ENCODE peak calls at places on chromosomes 2 and 18, in four cellular contexts. I is K562, O is HepG2, E is H1. Z is an unnamed sample.

GRCh38 chr2:190425221-190425866 is 17.2 kb downstream of the MFSD6 start:
- DNase-seq in I (no peak), O (no peak), E (no peak), Z (no peak)

GRCh38 chr2:230901006-230901405 is 24.0 kb downstream of the GPR55 start:
- DNase-seq in I (no peak), O (no peak), E (no peak), Z (no peak)

GRCh38 chr2:196925768-196926561 is 542 bp downstream of the PGAP1 start:
- DNase-seq in I (peak), O (peak), E (no peak), Z (no peak)

GRCh38 chr2:188693771-188694170 is 280.4 kb upstream of the COL3A1 start:
- DNase-seq in I (no peak), O (no peak), E (no peak), Z (no peak)

GRCh38 chr2:54773838-54774237 is 50.4 kb downstream of the EML6 start:
- DNase-seq in I (no peak), O (no peak), E (no peak), Z (no peak)

GRCh38 chr2:46009772-46010171 is 287.4 kb upstream of the EPAS1 start:
- DNase-seq in I (no peak), O (no peak), E (no peak), Z (no peak)

GRCh38 chr2:70941701-70942100 is 6.0 kb downstream of the ATP6V1B1 start:
- DNase-seq in I (no peak), O (no peak), E (no peak), Z (no peak)

GRCh38 chr2:72026819-72027425 is 120.7 kb downstream of the CYP26B1 start:
- DNase-seq in I (no peak), O (no peak), E (no peak), Z (no peak)

GRCh38 chr2:71215447-71215846 is 11.5 kb downstream of the PAIP2B start:
- DNase-seq in I (no peak), O (no peak), E (no peak), Z (no peak)

GRCh38 chr18:79599503-79599931 is 80.1 kb upstream of the CTDP1 start:
- DNase-seq in I (no peak), O (no peak), E (no peak), Z (no peak)

GRCh38 chr2:69438580-69438979 is 1.3 kb upstream of the NFU1 start:
- DNase-seq in I (no peak), O (no peak), E (no peak), Z (no peak)

GRCh38 chr2:42979416-42979869 is 187.1 kb upstream of the HAAO start:
- DNase-seq in I (no peak), O (peak), E (no peak), Z (no peak)

GRCh38 chr2:214378455-214379103 is 32.3 kb upstream of the VWC2L start:
- DNase-seq in I (no peak), O (no peak), E (no peak), Z (no peak)

GRCh38 chr2:9164112-9164608 is 42.5 kb upstream of the ASAP2 start:
- DNase-seq in I (no peak), O (no peak), E (no peak), Z (no peak)

GRCh38 chr2:232139786-232140562 is 178.5 kb downstream of the DIS3L2 start:
- DNase-seq in I (no peak), O (peak), E (no peak), Z (no peak)

GRCh38 chr2:127196998-127197397 is 23.1 kb downstream of the CYP27C1 start:
- DNase-seq in I (peak), O (peak), E (no peak), Z (peak)

GRCh38 chr2:20212459-20212870 is 12.5 kb downstream of the SDC1 start:
- DNase-seq in I (peak), O (no peak), E (no peak), Z (no peak)

GRCh38 chr18:46915800-46916550 is 1.3 kb downstream of the PIAS2 start:
- DNase-seq in I (peak), O (no peak), E (no peak), Z (no peak)

GRCh38 chr2:207227062-207227748 is 61.5 kb upstream of the KLF7 start:
- DNase-seq in I (no peak), O (no peak), E (peak), Z (no peak)

GRCh38 chr2:232506713-232507112 is 13.5 kb upstream of the PRSS56 start:
- DNase-seq in I (no peak), O (no peak), E (no peak), Z (no peak)

GRCh38 chr2:102317715-102318114 is 6.4 kb downstream of the IL1RL1 start:
- DNase-seq in I (no peak), O (no peak), E (no peak), Z (no peak)

GRCh38 chr2:148756292-148756975 is 111.9 kb downstream of the EPC2 start:
- DNase-seq in I (no peak), O (peak), E (no peak), Z (no peak)

GRCh38 chr2:215145611-215146010 is 7.2 kb upstream of the ABCA12 start:
- DNase-seq in I (no peak), O (no peak), E (no peak), Z (no peak)

GRCh38 chr2:177606636-177607035 is 214.1 kb downstream of the AGPS start:
- DNase-seq in I (no peak), O (no peak), E (no peak), Z (no peak)

GRCh38 chr2:169069341-169069740 is at the start of gene DHRS9:
- DNase-seq in I (no peak), O (no peak), E (no peak), Z (no peak)

GRCh38 chr2:3102915-3103569 is 274.6 kb downstream of the EIPR1 start:
- DNase-seq in I (no peak), O (no peak), E (no peak), Z (no peak)

GRCh38 chr2:142037051-142037450 is 93.8 kb downstream of the LRP1B start:
- DNase-seq in I (no peak), O (no peak), E (no peak), Z (no peak)

GRCh38 chr2:75728614-75729419 is 18.1 kb upstream of the GCFC2 start:
- DNase-seq in I (no peak), O (no peak), E (no peak), Z (no peak)

GRCh38 chr2:219500135-219500534 is 1.4 kb downstream of the GMPPA start:
- DNase-seq in I (no peak), O (peak), E (no peak), Z (no peak)

GRCh38 chr18:26301681-26302080 is 75.4 kb downstream of the TAF4B start:
- DNase-seq in I (no peak), O (no peak), E (no peak), Z (no peak)

GRCh38 chr2:172972005-172972619 is 103.5 kb upstream of the MAP3K20 start:
- DNase-seq in I (peak), O (peak), E (no peak), Z (no peak)

GRCh38 chr2:25669520-25669919 is 3.9 kb downstream of the DTNB start:
- DNase-seq in I (no peak), O (no peak), E (peak), Z (no peak)

GRCh38 chr18:56431551-56431950 is 206.8 kb downstream of the TXNL1 start:
- DNase-seq in I (no peak), O (no peak), E (no peak), Z (no peak)
- TF ChIP-seq SRF in I (no peak), O (no peak), E (no peak), Z (no peak)

GRCh38 chr2:796151-796955 is 119.1 kb upstream of the TMEM18 start:
- DNase-seq in I (no peak), O (no peak), E (no peak), Z (no peak)

GRCh38 chr2:792687-793086 is 115.5 kb upstream of the TMEM18 start:
- DNase-seq in I (no peak), O (no peak), E (no peak), Z (no peak)

GRCh38 chr2:795245-796041 is 118.2 kb upstream of the TMEM18 start:
- DNase-seq in I (no peak), O (no peak), E (no peak), Z (no peak)

GRCh38 chr2:793236-793635 is 116.0 kb upstream of the TMEM18 start:
- DNase-seq in I (no peak), O (no peak), E (no peak), Z (no peak)

GRCh38 chr2:794554-795244 is 117.5 kb upstream of the TMEM18 start:
- DNase-seq in I (no peak), O (no peak), E (no peak), Z (no peak)
- TF ChIP-seq BRCA1 in I (no peak), O (no peak), E (no peak), Z (no peak)

GRCh38 chr18:35438480-35439234 is 59.1 kb downstream of the INO80C start:
- DNase-seq in I (no peak), O (no peak), E (no peak), Z (no peak)
- TF ChIP-seq SRF in I (no peak), O (no peak), E (no peak), Z (no peak)

GRCh38 chr2:221415789-221416188 is 156.3 kb downstream of the EPHA4 start:
- DNase-seq in I (no peak), O (no peak), E (no peak), Z (no peak)
- TF ChIP-seq BRCA1 in I (no peak), O (no peak), E (no peak), Z (no peak)

GRCh38 chr2:199798881-199799580 is 52.0 kb downstream of the FTCDNL1 start:
- DNase-seq in I (no peak), O (no peak), E (no peak), Z (no peak)
- TF ChIP-seq SRF in I (no peak), O (no peak), E (no peak), Z (no peak)

GRCh38 chr2:105750735-105751134 is 6.0 kb downstream of the NCK2 start:
- DNase-seq in I (no peak), O (no peak), E (no peak), Z (no peak)
- TF ChIP-seq BRCA1 in I (no peak), O (no peak), E (no peak), Z (no peak)

GRCh38 chr2:695111-695510 is 17.9 kb upstream of the TMEM18 start:
- DNase-seq in I (no peak), O (no peak), E (no peak), Z (no peak)

GRCh38 chr2:692767-693166 is 15.6 kb upstream of the TMEM18 start:
- DNase-seq in I (peak), O (no peak), E (no peak), Z (no peak)

GRCh38 chr2:692349-692748 is 15.1 kb upstream of the TMEM18 start:
- DNase-seq in I (no peak), O (no peak), E (no peak), Z (no peak)

GRCh38 chr2:693606-694005 is 16.4 kb upstream of the TMEM18 start:
- DNase-seq in I (no peak), O (no peak), E (no peak), Z (no peak)

GRCh38 chr2:694174-694573 is 17.0 kb upstream of the TMEM18 start:
- DNase-seq in I (no peak), O (no peak), E (no peak), Z (no peak)
- TF ChIP-seq SRF in I (no peak), O (no peak), E (no peak), Z (no peak)

GRCh38 chr2:117982376-117983033 is 31.4 kb downstream of the CCDC93 start:
- DNase-seq in I (no peak), O (peak), E (no peak), Z (no peak)
- TF ChIP-seq BRCA1 in I (no peak), O (no peak), E (no peak), Z (no peak)

GRCh38 chr2:240460781-240461431 is 25.4 kb downstream of the GPC1 start:
- DNase-seq in I (no peak), O (no peak), E (no peak), Z (no peak)
- TF ChIP-seq SRF in I (no peak), O (no peak), E (no peak), Z (no peak)

Z was measured in GM12878.